ENCODE peak calls at places on chromosome 17, in four cellular contexts. O, C, P and D are unnamed samples.

GRCh38 chr17:17836818-17837379 is at the start of gene SREBF1:
- DNase-seq in O (peak; percentile 38), C (peak; percentile 85), P (peak; percentile 61), D (peak; percentile 47)

GRCh38 chr17:44354582-44355309 is 8.9 kb downstream of the FAM171A2 start:
- DNase-seq in O (no peak), C (peak; percentile 73), P (no peak), D (peak; percentile 34)

GRCh38 chr17:63714550-63715277 is 14.8 kb upstream of the LIMD2 start:
- DNase-seq in C (peak; percentile 15), O (no peak), P (no peak), D (no peak)

GRCh38 chr17:79027925-79028491 is 4.0 kb downstream of the C1QTNF1 start:
- DNase-seq in O (peak; percentile 65), P (no peak), C (peak; percentile 54), D (no peak)

GRCh38 chr17:80694085-80694991 is 149.7 kb downstream of the RPTOR start:
- DNase-seq in C (no peak), O (no peak), P (no peak), D (no peak)

GRCh38 chr17:76032780-76033108 is 5.6 kb upstream of the EVPL start:
- DNase-seq in O (no peak), P (no peak), C (no peak), D (no peak)

GRCh38 chr17:62300697-62301096 is 79.7 kb upstream of the EFCAB3 start:
- DNase-seq in O (no peak), C (no peak), P (no peak), D (no peak)

GRCh38 chr17:77503293-77503655 is 362.5 kb downstream of the SEC14L1 start:
- DNase-seq in P (no peak), C (peak; percentile 40), O (no peak), D (no peak)

GRCh38 chr17:27929990-27930389 is 36.8 kb upstream of the LYRM9 start:
- DNase-seq in P (no peak), C (no peak), O (no peak), D (no peak)

GRCh38 chr17:21287703-21288449 is 3.4 kb downstream of the MAP2K3 start:
- DNase-seq in O (peak; percentile 98), P (peak; percentile 91), C (peak; percentile 98), D (peak; percentile 96)

GRCh38 chr17:29698837-29699236 is 76.1 kb upstream of the CORO6 start:
- DNase-seq in C (no peak), O (no peak), P (no peak), D (no peak)

GRCh38 chr17:75267403-75268232 is 3.4 kb downstream of the MIF4GD start:
- DNase-seq in C (no peak), P (no peak), O (no peak), D (no peak)

GRCh38 chr17:66507103-66507923 is 204.9 kb downstream of the PRKCA start:
- DNase-seq in P (peak; percentile 77), O (peak; percentile 72), C (no peak), D (no peak)

GRCh38 chr17:61405047-61405685 is 5.5 kb downstream of the TBX2 start:
- DNase-seq in P (no peak), C (no peak), O (no peak), D (no peak)

GRCh38 chr17:31197991-31198390 is 99.0 kb downstream of the OMG start:
- DNase-seq in P (no peak), O (peak; percentile 37), C (no peak), D (no peak)

GRCh38 chr17:16911141-16911937 is 60.6 kb downstream of the TNFRSF13B start:
- DNase-seq in O (no peak), C (no peak), P (no peak), D (no peak)

GRCh38 chr17:38872671-38873385 is 3.0 kb downstream of the LASP1 start:
- DNase-seq in P (no peak), O (no peak), C (no peak), D (no peak)

GRCh38 chr17:61076649-61077048 is 323.0 kb upstream of the TBX2 start:
- DNase-seq in P (no peak), O (no peak), C (no peak), D (no peak)

GRCh38 chr17:40346061-40346767 is 18.3 kb downstream of the GJD3 start:
- DNase-seq in C (no peak), P (no peak), O (no peak), D (no peak)